ENCODE peak calls at places on chromosomes 2 and 18, in nine cellular contexts. Z is hepatocyte, G is neural progenitor cell, U is GM23248, J is fibroblast of lung, V is SK-N-SH, T is HCT116, N is GM23338, F is PC-3. R is an unnamed sample. For H3K79me2 and H3K36me3, the result is how much of the 10 kb centered on the place peaks cover.

GRCh38 chr2:179917272-179917671 is 55.9 kb upstream of the ZNF385B start:
- DNase-seq in T (no peak), N (no peak), G (no peak), Z (peak), U (peak), F (peak), V (no peak), J (peak), R (no peak)

GRCh38 chr2:221103930-221104329 is 468.2 kb downstream of the EPHA4 start:
- DNase-seq in U (peak), N (no peak), G (no peak), T (no peak), F (no peak), V (no peak), Z (no peak), J (peak), R (no peak)

GRCh38 chr2:19538411-19538963 is 180.1 kb upstream of the OSR1 start:
- DNase-seq in V (no peak), G (no peak), F (peak), T (peak), N (no peak), Z (peak), J (peak), U (peak), R (no peak)

GRCh38 chr2:24972315-24972958 is 682 bp upstream of the DNAJC27 start:
- DNase-seq in G (peak), J (peak), V (peak), N (peak), F (peak), Z (peak), T (peak), U (peak), R (peak)

GRCh38 chr2:69704446-69704845 is 37.5 kb upstream of the ANXA4 start:
- DNase-seq in V (no peak), J (no peak), U (no peak), T (no peak), F (no peak), N (no peak), Z (no peak), G (no peak), R (no peak)

GRCh38 chr2:151337643-151338042 is 19.7 kb upstream of the TNFAIP6 start:
- DNase-seq in J (no peak), F (peak), Z (no peak), N (no peak), T (no peak), V (no peak), G (no peak), U (peak), R (no peak)

GRCh38 chr2:29174937-29175336 is 59.7 kb downstream of the CLIP4 start:
- DNase-seq in U (no peak), Z (no peak), V (no peak), G (peak), T (no peak), N (no peak), F (no peak), J (no peak), R (no peak)

GRCh38 chr2:180622122-180622918 is 358.1 kb upstream of the UBE2E3 start:
- DNase-seq in U (peak), V (no peak), J (peak), Z (no peak), N (no peak), F (peak), T (no peak), G (no peak), R (no peak)

GRCh38 chr2:194610297-194610696 is 1046.7 kb upstream of the SLC39A10 start:
- DNase-seq in Z (no peak), F (no peak), V (no peak), J (no peak), G (no peak), T (no peak), N (peak), U (no peak), R (no peak)

GRCh38 chr2:19312949-19313348 is 45.5 kb downstream of the OSR1 start:
- DNase-seq in N (peak), U (peak), Z (peak), T (peak), V (peak), G (peak), F (peak), J (peak), R (peak)

GRCh38 chr2:238518828-238519186 is 92.1 kb downstream of the ASB1 start:
- DNase-seq in J (no peak), V (no peak), F (no peak), Z (no peak), U (no peak), G (no peak), N (no peak), T (no peak), R (no peak)

GRCh38 chr2:241224068-241224850 is 35.8 kb downstream of the ANO7 start:
- DNase-seq in G (peak), F (peak), Z (no peak), N (peak), U (peak), T (no peak), J (peak), V (peak), R (no peak)

GRCh38 chr2:166180951-166181812 is 53.4 kb upstream of the SCN1A start:
- DNase-seq in V (peak), T (peak), Z (peak), J (peak), G (peak), F (peak), U (peak), N (peak), R (peak)

GRCh38 chr18:80204142-80204541 is 43.2 kb downstream of the PARD6G start:
- DNase-seq in J (no peak), Z (no peak), V (no peak), U (no peak), F (no peak), G (no peak), T (no peak), N (no peak), R (no peak)

GRCh38 chr2:68832161-68832869 is 38.9 kb downstream of the BMP10 start:
- DNase-seq in V (no peak), U (peak), T (no peak), N (no peak), J (peak), G (no peak), F (peak), Z (peak), R (peak)

GRCh38 chr2:18900691-18901113 is 311.3 kb upstream of the NT5C1B start:
- DNase-seq in T (no peak), G (no peak), Z (no peak), V (no peak), N (no peak), U (peak), J (no peak), F (no peak), R (no peak)

GRCh38 chr2:73770725-73771124 is 9.2 kb downstream of the DUSP11 start:
- DNase-seq in N (no peak), Z (no peak), F (no peak), T (no peak), U (no peak), J (no peak), V (no peak), G (no peak), R (no peak)
- H3K79me2 ChIP-seq in N (under half), Z (under half), F (under half), T (under half), U (half or more), J (under half), V (under half), G (under half), R (under half)

GRCh38 chr2:107986278-107987217 is at the start of gene SLC5A7:
- DNase-seq in T (no peak), F (no peak), U (no peak), G (peak), V (peak), J (no peak), N (peak), Z (peak), R (no peak)
- H3K4me3 ChIP-seq in T (no peak), F (no peak), U (no peak), G (peak), V (peak), J (no peak), N (peak), Z (no peak), R (no peak)

GRCh38 chr2:32061430-32061829 is 1.9 kb upstream of the SPAST start:
- DNase-seq in V (no peak), F (no peak), U (no peak), G (no peak), Z (no peak), J (no peak), N (no peak), T (no peak), R (no peak)

GRCh38 chr2:32064021-32064678 is 794 bp downstream of the SPAST start:
- DNase-seq in N (no peak), J (no peak), G (no peak), U (peak), T (no peak), V (peak), F (no peak), Z (peak), R (peak)

GRCh38 chr2:32064713-32065112 is 1.4 kb downstream of the SPAST start:
- DNase-seq in N (no peak), J (no peak), F (no peak), Z (no peak), U (no peak), G (no peak), V (no peak), T (no peak), R (no peak)

GRCh38 chr2:32061973-32062861 is 1.1 kb upstream of the SPAST start:
- DNase-seq in V (peak), G (peak), F (peak), J (peak), T (no peak), U (peak), Z (peak), N (peak), R (no peak)

DNA sequence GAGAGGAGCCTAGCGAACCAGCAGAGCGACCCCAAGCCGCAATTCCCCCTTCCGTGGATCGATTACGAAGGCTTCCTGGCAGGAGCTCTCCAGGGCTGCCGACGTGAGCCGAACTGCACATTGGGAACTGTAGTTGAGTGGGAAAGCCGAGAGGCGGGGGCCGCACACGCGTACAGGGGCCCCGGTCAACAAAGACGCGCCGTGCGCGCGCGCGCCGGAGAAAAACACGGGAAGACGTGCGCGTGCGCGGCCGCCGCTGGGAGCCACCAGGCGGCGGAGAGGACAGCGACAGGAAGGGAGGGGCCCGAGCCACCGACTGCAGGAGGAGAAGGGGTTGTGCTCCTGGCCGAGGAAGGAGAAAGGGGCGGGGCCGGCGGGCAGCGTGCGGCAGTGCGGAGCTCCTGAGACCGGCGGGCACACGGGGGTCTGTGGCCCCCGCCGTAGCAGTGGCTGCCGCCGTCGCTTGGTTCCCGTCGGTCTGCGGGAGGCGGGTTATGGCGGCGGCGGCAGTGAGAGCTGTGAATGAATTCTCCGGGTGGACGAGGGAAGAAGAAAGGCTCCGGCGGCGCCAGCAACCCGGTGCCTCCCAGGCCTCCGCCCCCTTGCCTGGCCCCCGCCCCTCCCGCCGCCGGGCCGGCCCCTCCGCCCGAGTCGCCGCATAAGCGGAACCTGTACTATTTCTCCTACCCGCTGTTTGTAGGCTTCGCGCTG is at the start of gene SPAST:
- DNase-seq in F (peak), N (peak), U (peak), G (peak), V (peak), Z (peak), J (peak), T (peak), R (peak)
- H3K36me3 ChIP-seq in F (under half), N (under half), U (under half), G (under half), V (under half), Z (under half), J (under half), T (under half), R (under half)

DNA sequence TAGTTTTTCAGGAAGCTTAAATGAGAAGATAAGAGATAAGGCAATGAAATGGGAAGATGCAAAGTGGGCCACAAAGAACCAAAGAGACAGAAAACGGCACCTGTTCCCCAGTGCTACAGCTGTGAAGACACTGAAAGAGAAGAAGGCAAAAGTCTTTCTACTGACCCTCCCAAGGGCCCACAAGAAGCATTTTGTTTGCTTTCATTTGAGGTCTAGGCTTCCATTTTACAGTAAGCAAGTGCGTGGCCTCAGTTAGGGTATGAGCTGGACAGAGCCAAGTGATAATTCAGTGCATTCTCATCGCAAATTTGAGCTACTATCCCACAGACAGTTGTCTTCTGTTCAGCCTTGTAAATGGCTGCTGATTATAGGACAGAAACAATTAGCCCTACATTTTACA is 53.4 kb upstream of the STK17B start:
- DNase-seq in U (no peak), F (no peak), T (no peak), J (no peak), Z (no peak), G (no peak), N (no peak), V (no peak), R (no peak)
- H3K79me2 ChIP-seq in U (under half), F (under half), T (under half), J (under half), Z (under half), G (under half), N (under half), V (under half), R (under half)

GRCh38 chr2:64646007-64646880 is 7.5 kb downstream of the SERTAD2 start:
- DNase-seq in T (peak), Z (peak), F (peak), G (peak), U (peak), J (peak), N (peak), V (peak), R (peak)
- H3K4me3 ChIP-seq in T (peak), Z (no peak), F (peak), G (peak), U (peak), J (no peak), N (peak), V (no peak), R (peak)

GRCh38 chr2:216117566-216117965 is 8.4 kb downstream of the XRCC5 start:
- DNase-seq in J (peak), T (no peak), N (no peak), G (no peak), U (peak), V (no peak), Z (no peak), F (peak), R (no peak)
- H3K36me3 ChIP-seq in J (under half), T (half or more), N (half or more), G (under half), U (half or more), V (half or more), Z (under half), F (half or more), R (half or more)

GRCh38 chr2:234981197-234982095 is 29.6 kb downstream of the SH3BP4 start:
- DNase-seq in G (peak), F (peak), U (peak), T (peak), Z (peak), J (peak), N (peak), V (peak), R (no peak)
- H3K79me2 ChIP-seq in G (half or more), F (half or more), U (half or more), T (half or more), Z (half or more), J (half or more), N (half or more), V (half or more), R (under half)

GRCh38 chr2:47178359-47178758 is 23.3 kb upstream of the STPG4 start:
- DNase-seq in V (no peak), Z (no peak), N (peak), G (peak), J (no peak), F (no peak), T (no peak), U (no peak), R (no peak)
- H3K4me3 ChIP-seq in V (no peak), Z (no peak), N (no peak), G (peak), J (no peak), F (no peak), T (no peak), U (no peak), R (no peak)

GRCh38 chr2:85545780-85546240 is 6.8 kb downstream of the MAT2A start:
- DNase-seq in J (no peak), Z (no peak), N (no peak), V (no peak), F (peak), G (no peak), U (no peak), T (peak), R (no peak)
- H3K36me3 ChIP-seq in J (under half), Z (under half), N (half or more), V (half or more), F (half or more), G (under half), U (half or more), T (under half), R (half or more)

GRCh38 chr2:10821291-10821690 is 8.7 kb upstream of the PDIA6 start:
- DNase-seq in G (no peak), U (no peak), Z (no peak), V (no peak), F (no peak), N (no peak), T (no peak), J (no peak), R (no peak)
- H3K79me2 ChIP-seq in G (under half), U (under half), Z (under half), V (under half), F (under half), N (under half), T (under half), J (under half), R (under half)

R was measured in OCI-LY7.